ENCODE peak calls at places on chromosomes 2 and 18, in ten cellular contexts. One of them, this sample, is unnamed.

GRCh38 chr2:100924520-100925451 is 77.3 kb upstream of the RPL31 start:
- DNase-seq in stomach: peak
- DNase-seq in GOT3: no peak
- DNase-seq in iPS DF 6.9: no peak
- DNase-seq in NCI-H510A treated with DMSO at 0.1 percent for 48 hours: no peak
- DNase-seq in A549: no peak
- DNase-seq in AG10803: peak
- DNase-seq in psoas muscle: no peak
- DNase-seq in substantia nigra: no peak
- DNase-seq in left ventricle myocardium inferior: no peak
- DNase-seq in this sample: no peak

GRCh38 chr2:181594322-181594721 is 62.6 kb downstream of the CERKL start:
- DNase-seq in stomach: no peak
- DNase-seq in GOT3: no peak
- DNase-seq in iPS DF 6.9: no peak
- DNase-seq in NCI-H510A treated with DMSO at 0.1 percent for 48 hours: no peak
- DNase-seq in A549: no peak
- DNase-seq in AG10803: no peak
- DNase-seq in psoas muscle: no peak
- DNase-seq in substantia nigra: no peak
- DNase-seq in left ventricle myocardium inferior: no peak
- DNase-seq in this sample: no peak

GRCh38 chr2:227460079-227460485 is 11.9 kb upstream of the AGFG1 start:
- DNase-seq in stomach: no peak
- DNase-seq in GOT3: no peak
- DNase-seq in iPS DF 6.9: no peak
- DNase-seq in NCI-H510A treated with DMSO at 0.1 percent for 48 hours: no peak
- DNase-seq in A549: no peak
- DNase-seq in AG10803: peak
- DNase-seq in psoas muscle: no peak
- DNase-seq in substantia nigra: no peak
- DNase-seq in left ventricle myocardium inferior: no peak
- DNase-seq in this sample: no peak

GRCh38 chr2:178553047-178553446 is 72.8 kb downstream of the PLEKHA3 start:
- DNase-seq in stomach: no peak
- DNase-seq in GOT3: no peak
- DNase-seq in iPS DF 6.9: no peak
- DNase-seq in NCI-H510A treated with DMSO at 0.1 percent for 48 hours: no peak
- DNase-seq in A549: peak
- DNase-seq in AG10803: peak
- DNase-seq in psoas muscle: no peak
- DNase-seq in substantia nigra: no peak
- DNase-seq in left ventricle myocardium inferior: no peak
- DNase-seq in this sample: no peak

GRCh38 chr18:23994361-23994902 is 20.1 kb upstream of the TTC39C start:
- DNase-seq in stomach: no peak
- DNase-seq in GOT3: peak
- DNase-seq in iPS DF 6.9: no peak
- DNase-seq in NCI-H510A treated with DMSO at 0.1 percent for 48 hours: peak
- DNase-seq in A549: peak
- DNase-seq in AG10803: peak
- DNase-seq in psoas muscle: no peak
- DNase-seq in substantia nigra: no peak
- DNase-seq in left ventricle myocardium inferior: no peak
- DNase-seq in this sample: peak

GRCh38 chr2:173658946-173659371 is 304.3 kb downstream of the CDCA7 start:
- DNase-seq in stomach: no peak
- DNase-seq in GOT3: no peak
- DNase-seq in iPS DF 6.9: no peak
- DNase-seq in NCI-H510A treated with DMSO at 0.1 percent for 48 hours: no peak
- DNase-seq in A549: no peak
- DNase-seq in AG10803: peak
- DNase-seq in psoas muscle: no peak
- DNase-seq in substantia nigra: no peak
- DNase-seq in left ventricle myocardium inferior: no peak
- DNase-seq in this sample: no peak

GRCh38 chr2:66686768-66687167 is 251.8 kb downstream of the MEIS1 start:
- DNase-seq in stomach: no peak
- DNase-seq in GOT3: no peak
- DNase-seq in iPS DF 6.9: no peak
- DNase-seq in NCI-H510A treated with DMSO at 0.1 percent for 48 hours: no peak
- DNase-seq in A549: no peak
- DNase-seq in AG10803: peak
- DNase-seq in psoas muscle: no peak
- DNase-seq in substantia nigra: no peak
- DNase-seq in left ventricle myocardium inferior: no peak
- DNase-seq in this sample: no peak

GRCh38 chr2:199757466-199757865 is 93.5 kb downstream of the FTCDNL1 start:
- DNase-seq in stomach: no peak
- DNase-seq in GOT3: no peak
- DNase-seq in iPS DF 6.9: no peak
- DNase-seq in NCI-H510A treated with DMSO at 0.1 percent for 48 hours: peak
- DNase-seq in A549: no peak
- DNase-seq in AG10803: peak
- DNase-seq in psoas muscle: peak
- DNase-seq in substantia nigra: peak
- DNase-seq in left ventricle myocardium inferior: peak
- DNase-seq in this sample: peak

GRCh38 chr2:64470921-64471320 is 17.0 kb downstream of the LGALSL start:
- DNase-seq in stomach: no peak
- DNase-seq in GOT3: no peak
- DNase-seq in iPS DF 6.9: no peak
- DNase-seq in NCI-H510A treated with DMSO at 0.1 percent for 48 hours: no peak
- DNase-seq in A549: no peak
- DNase-seq in AG10803: no peak
- DNase-seq in psoas muscle: no peak
- DNase-seq in substantia nigra: no peak
- DNase-seq in left ventricle myocardium inferior: no peak
- DNase-seq in this sample: no peak

GRCh38 chr18:809985-810642 is 1.9 kb downstream of the YES1 start:
- DNase-seq in stomach: no peak
- DNase-seq in GOT3: no peak
- DNase-seq in iPS DF 6.9: no peak
- DNase-seq in NCI-H510A treated with DMSO at 0.1 percent for 48 hours: no peak
- DNase-seq in A549: no peak
- DNase-seq in AG10803: no peak
- DNase-seq in psoas muscle: no peak
- DNase-seq in substantia nigra: no peak
- DNase-seq in left ventricle myocardium inferior: no peak
- DNase-seq in this sample: no peak

GRCh38 chr2:69372767-69373166 is 14.3 kb downstream of the GFPT1 start:
- DNase-seq in stomach: no peak
- DNase-seq in GOT3: no peak
- DNase-seq in iPS DF 6.9: no peak
- DNase-seq in NCI-H510A treated with DMSO at 0.1 percent for 48 hours: no peak
- DNase-seq in A549: no peak
- DNase-seq in AG10803: no peak
- DNase-seq in psoas muscle: no peak
- DNase-seq in substantia nigra: no peak
- DNase-seq in left ventricle myocardium inferior: no peak
- DNase-seq in this sample: no peak

GRCh38 chr18:76914314-76914713 is 92.0 kb downstream of the ZNF236 start:
- DNase-seq in stomach: no peak
- DNase-seq in GOT3: no peak
- DNase-seq in iPS DF 6.9: no peak
- DNase-seq in NCI-H510A treated with DMSO at 0.1 percent for 48 hours: no peak
- DNase-seq in A549: no peak
- DNase-seq in AG10803: no peak
- DNase-seq in psoas muscle: no peak
- DNase-seq in substantia nigra: no peak
- DNase-seq in left ventricle myocardium inferior: no peak
- DNase-seq in this sample: no peak

GRCh38 chr2:115484483-115484882 is 1042.0 kb downstream of the DPP10 start:
- DNase-seq in stomach: no peak
- DNase-seq in GOT3: no peak
- DNase-seq in iPS DF 6.9: no peak
- DNase-seq in NCI-H510A treated with DMSO at 0.1 percent for 48 hours: peak
- DNase-seq in A549: no peak
- DNase-seq in AG10803: no peak
- DNase-seq in psoas muscle: no peak
- DNase-seq in substantia nigra: no peak
- DNase-seq in left ventricle myocardium inferior: no peak
- DNase-seq in this sample: no peak

GRCh38 chr18:3114026-3114425 is 101.1 kb upstream of the LPIN2 start:
- DNase-seq in stomach: no peak
- DNase-seq in GOT3: no peak
- DNase-seq in iPS DF 6.9: no peak
- DNase-seq in NCI-H510A treated with DMSO at 0.1 percent for 48 hours: peak
- DNase-seq in A549: no peak
- DNase-seq in AG10803: no peak
- DNase-seq in psoas muscle: no peak
- DNase-seq in substantia nigra: no peak
- DNase-seq in left ventricle myocardium inferior: no peak
- DNase-seq in this sample: no peak

GRCh38 chr2:46239847-46240181 is 57.4 kb upstream of the EPAS1 start:
- DNase-seq in stomach: no peak
- DNase-seq in GOT3: no peak
- DNase-seq in iPS DF 6.9: no peak
- DNase-seq in NCI-H510A treated with DMSO at 0.1 percent for 48 hours: no peak
- DNase-seq in A549: no peak
- DNase-seq in AG10803: no peak
- DNase-seq in psoas muscle: no peak
- DNase-seq in substantia nigra: no peak
- DNase-seq in left ventricle myocardium inferior: no peak
- DNase-seq in this sample: no peak

GRCh38 chr2:19759880-19760279 is 141.9 kb downstream of the TTC32 start:
- DNase-seq in stomach: no peak
- DNase-seq in GOT3: no peak
- DNase-seq in iPS DF 6.9: no peak
- DNase-seq in NCI-H510A treated with DMSO at 0.1 percent for 48 hours: no peak
- DNase-seq in A549: no peak
- DNase-seq in AG10803: peak
- DNase-seq in psoas muscle: no peak
- DNase-seq in substantia nigra: no peak
- DNase-seq in left ventricle myocardium inferior: no peak
- DNase-seq in this sample: no peak

GRCh38 chr2:42928161-42928691 is 135.8 kb upstream of the HAAO start:
- DNase-seq in stomach: no peak
- DNase-seq in GOT3: no peak
- DNase-seq in iPS DF 6.9: no peak
- DNase-seq in NCI-H510A treated with DMSO at 0.1 percent for 48 hours: no peak
- DNase-seq in A549: no peak
- DNase-seq in AG10803: no peak
- DNase-seq in psoas muscle: no peak
- DNase-seq in substantia nigra: no peak
- DNase-seq in left ventricle myocardium inferior: no peak
- DNase-seq in this sample: no peak

GRCh38 chr2:62871506-62871905 is 166.0 kb downstream of the EHBP1 start:
- DNase-seq in stomach: no peak
- DNase-seq in GOT3: no peak
- DNase-seq in iPS DF 6.9: no peak
- DNase-seq in NCI-H510A treated with DMSO at 0.1 percent for 48 hours: no peak
- DNase-seq in A549: peak
- DNase-seq in AG10803: no peak
- DNase-seq in psoas muscle: no peak
- DNase-seq in substantia nigra: no peak
- DNase-seq in left ventricle myocardium inferior: no peak
- DNase-seq in this sample: no peak

GRCh38 chr2:38387887-38388286 is 10.8 kb upstream of the ATL2 start:
- DNase-seq in stomach: no peak
- DNase-seq in GOT3: no peak
- DNase-seq in iPS DF 6.9: no peak
- DNase-seq in NCI-H510A treated with DMSO at 0.1 percent for 48 hours: no peak
- DNase-seq in A549: no peak
- DNase-seq in AG10803: no peak
- DNase-seq in psoas muscle: no peak
- DNase-seq in substantia nigra: no peak
- DNase-seq in left ventricle myocardium inferior: no peak
- DNase-seq in this sample: no peak

GRCh38 chr2:203734276-203734983 is 28.0 kb downstream of the CD28 start:
- DNase-seq in stomach: no peak
- DNase-seq in GOT3: no peak
- DNase-seq in iPS DF 6.9: no peak
- DNase-seq in NCI-H510A treated with DMSO at 0.1 percent for 48 hours: no peak
- DNase-seq in A549: no peak
- DNase-seq in AG10803: no peak
- DNase-seq in psoas muscle: no peak
- DNase-seq in substantia nigra: no peak
- DNase-seq in left ventricle myocardium inferior: no peak
- DNase-seq in this sample: no peak

GRCh38 chr2:43001787-43002468 is 209.5 kb upstream of the HAAO start:
- DNase-seq in stomach: no peak
- DNase-seq in GOT3: no peak
- DNase-seq in iPS DF 6.9: no peak
- DNase-seq in NCI-H510A treated with DMSO at 0.1 percent for 48 hours: no peak
- DNase-seq in A549: no peak
- DNase-seq in AG10803: no peak
- DNase-seq in psoas muscle: no peak
- DNase-seq in substantia nigra: no peak
- DNase-seq in left ventricle myocardium inferior: no peak
- DNase-seq in this sample: no peak

GRCh38 chr2:99377879-99378278 is 40.7 kb downstream of the EIF5B start:
- DNase-seq in stomach: no peak
- DNase-seq in GOT3: no peak
- DNase-seq in iPS DF 6.9: no peak
- DNase-seq in NCI-H510A treated with DMSO at 0.1 percent for 48 hours: no peak
- DNase-seq in A549: no peak
- DNase-seq in AG10803: no peak
- DNase-seq in psoas muscle: no peak
- DNase-seq in substantia nigra: no peak
- DNase-seq in left ventricle myocardium inferior: no peak
- DNase-seq in this sample: no peak

GRCh38 chr2:226030369-226031077 is 631.0 kb downstream of the NYAP2 start:
- DNase-seq in stomach: no peak
- DNase-seq in GOT3: no peak
- DNase-seq in iPS DF 6.9: no peak
- DNase-seq in NCI-H510A treated with DMSO at 0.1 percent for 48 hours: peak
- DNase-seq in A549: no peak
- DNase-seq in AG10803: no peak
- DNase-seq in psoas muscle: no peak
- DNase-seq in substantia nigra: no peak
- DNase-seq in left ventricle myocardium inferior: no peak
- DNase-seq in this sample: no peak

GRCh38 chr2:169759987-169760386 is 26.4 kb downstream of the KLHL23 start:
- DNase-seq in stomach: no peak
- DNase-seq in GOT3: no peak
- DNase-seq in iPS DF 6.9: no peak
- DNase-seq in NCI-H510A treated with DMSO at 0.1 percent for 48 hours: no peak
- DNase-seq in A549: no peak
- DNase-seq in AG10803: no peak
- DNase-seq in psoas muscle: no peak
- DNase-seq in substantia nigra: no peak
- DNase-seq in left ventricle myocardium inferior: no peak
- DNase-seq in this sample: no peak

GRCh38 chr2:107988108-107988507 is 1.8 kb downstream of the SLC5A7 start:
- DNase-seq in stomach: no peak
- DNase-seq in GOT3: no peak
- DNase-seq in iPS DF 6.9: no peak
- DNase-seq in NCI-H510A treated with DMSO at 0.1 percent for 48 hours: no peak
- DNase-seq in A549: no peak
- DNase-seq in AG10803: no peak
- DNase-seq in psoas muscle: no peak
- DNase-seq in substantia nigra: no peak
- DNase-seq in left ventricle myocardium inferior: no peak
- DNase-seq in this sample: no peak

GRCh38 chr2:113253453-113253852 is 25.3 kb downstream of the PAX8 start:
- DNase-seq in stomach: no peak
- DNase-seq in GOT3: no peak
- DNase-seq in iPS DF 6.9: no peak
- DNase-seq in NCI-H510A treated with DMSO at 0.1 percent for 48 hours: no peak
- DNase-seq in A549: no peak
- DNase-seq in AG10803: no peak
- DNase-seq in psoas muscle: no peak
- DNase-seq in substantia nigra: no peak
- DNase-seq in left ventricle myocardium inferior: no peak
- DNase-seq in this sample: no peak

GRCh38 chr18:9101730-9102390 is 639 bp upstream of the NDUFV2 start:
- DNase-seq in stomach: no peak
- DNase-seq in GOT3: no peak
- DNase-seq in iPS DF 6.9: no peak
- DNase-seq in NCI-H510A treated with DMSO at 0.1 percent for 48 hours: peak
- DNase-seq in A549: peak
- DNase-seq in AG10803: peak
- DNase-seq in psoas muscle: no peak
- DNase-seq in substantia nigra: no peak
- DNase-seq in left ventricle myocardium inferior: no peak
- DNase-seq in this sample: peak

GRCh38 chr2:73415906-73416305 is 30.3 kb downstream of the ALMS1 start:
- DNase-seq in stomach: no peak
- DNase-seq in GOT3: no peak
- DNase-seq in iPS DF 6.9: no peak
- DNase-seq in NCI-H510A treated with DMSO at 0.1 percent for 48 hours: no peak
- DNase-seq in A549: no peak
- DNase-seq in AG10803: peak
- DNase-seq in psoas muscle: no peak
- DNase-seq in substantia nigra: no peak
- DNase-seq in left ventricle myocardium inferior: no peak
- DNase-seq in this sample: no peak

This sample was measured in NCI-H2029 treated with DMSO at 0.1 percent for 48 hours.